ENCODE peak calls at places on chromosome 5, in seven cellular contexts. P is tibial artery; W is A549; M is mesendoderm; Z is colonic mucosa; Q is naive thymus-derived CD4-positive, alpha-beta T cell; R is AG04450. U is an unnamed sample.

GRCh38 chr5:10652151-10652550 is 88.3 kb downstream of the ANKRD33B start:
- DNase-seq in W (no peak), Q (no peak), M (peak), P (no peak), R (no peak), Z (no peak), U (no peak)

GRCh38 chr5:111384220-111384619 is 128.1 kb downstream of the STARD4 start:
- DNase-seq in M (peak), Z (no peak), Q (no peak), R (no peak), P (no peak), W (no peak), U (no peak)

GRCh38 chr5:177086918-177087706 is 397 bp downstream of the FGFR4 start:
- DNase-seq in M (peak), Z (peak), P (no peak), W (peak), Q (peak), R (no peak), U (peak)

GRCh38 chr5:167485395-167485794 is 806.0 kb upstream of the WWC1 start:
- DNase-seq in W (no peak), Q (no peak), P (no peak), R (no peak), Z (no peak), M (no peak), U (no peak)

GRCh38 chr5:157263586-157264090 is 2.3 kb upstream of the CYFIP2 start:
- DNase-seq in R (no peak), P (no peak), W (no peak), Q (no peak), Z (no peak), M (no peak), U (no peak)

GRCh38 chr5:43661102-43661501 is 58.1 kb downstream of the NNT start:
- DNase-seq in W (peak), M (peak), R (no peak), Z (no peak), Q (no peak), P (no peak), U (peak)

GRCh38 chr5:179265529-179266290 is 79.6 kb downstream of the ADAMTS2 start:
- DNase-seq in M (peak), Z (peak), P (peak), Q (peak), W (no peak), R (peak), U (no peak)

GRCh38 chr5:140801494-140801841 is 611 bp downstream of the PCDHA3 start:
- DNase-seq in Z (no peak), M (no peak), R (no peak), P (no peak), Q (no peak), W (peak), U (no peak)

GRCh38 chr5:159184858-159185381 is 24.4 kb downstream of the RNF145 start:
- DNase-seq in Q (no peak), P (no peak), W (peak), Z (no peak), M (peak), R (peak), U (no peak)

GRCh38 chr5:125316913-125317545 is 570.6 kb upstream of the ZNF608 start:
- DNase-seq in Z (no peak), P (no peak), W (peak), Q (no peak), R (no peak), M (peak), U (no peak)

GRCh38 chr5:44774279-44774880 is 34.4 kb upstream of the MRPS30 start:
- DNase-seq in M (peak), P (no peak), Q (no peak), W (peak), Z (no peak), R (peak), U (peak)

DNA sequence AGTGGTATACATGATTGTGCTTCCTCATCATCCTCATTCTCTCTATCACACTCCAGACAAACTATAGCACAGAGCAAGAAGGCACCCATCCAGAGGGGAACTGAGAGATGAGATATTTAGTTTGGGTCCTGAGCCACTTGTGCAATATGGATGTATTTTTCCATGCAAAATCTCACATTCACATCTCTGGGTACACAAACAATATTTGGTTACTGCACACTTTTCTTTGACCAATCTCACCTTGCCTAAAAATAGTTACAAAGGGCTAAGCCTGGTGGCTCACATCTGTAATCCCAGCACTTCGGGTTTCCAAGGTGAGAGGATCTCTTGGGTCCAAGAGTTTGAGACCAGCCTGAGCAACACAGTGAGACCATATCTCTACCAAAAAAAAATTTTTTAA is 120.3 kb downstream of the SIL1 start:
- DNase-seq in M (no peak), Q (no peak), R (no peak), Z (no peak), W (no peak), P (no peak), U (no peak)
- H3K4me3 ChIP-seq in M (no peak), Q (no peak), R (no peak), Z (no peak), W (no peak), P (no peak), U (no peak)

GRCh38 chr5:115459844-115460243 is 84.7 kb downstream of the FEM1C start:
- DNase-seq in Z (no peak), P (no peak), Q (no peak), W (no peak), M (no peak), R (no peak), U (no peak)
- H3K4me3 ChIP-seq in Z (no peak), P (no peak), Q (no peak), W (no peak), M (no peak), R (no peak), U (no peak)

GRCh38 chr5:82938901-82939300 is 138.3 kb downstream of the TMEM167A start:
- DNase-seq in P (no peak), Q (no peak), W (no peak), Z (no peak), R (no peak), M (no peak), U (no peak)
- H3K4me3 ChIP-seq in P (no peak), Q (no peak), W (no peak), Z (no peak), R (no peak), M (no peak), U (no peak)

GRCh38 chr5:146345578-146346366 is 7.1 kb downstream of the POU4F3 start:
- DNase-seq in R (no peak), M (peak), Q (no peak), P (no peak), W (no peak), Z (no peak), U (no peak)
- H3K4me3 ChIP-seq in R (no peak), M (peak), Q (no peak), P (no peak), W (no peak), Z (no peak), U (no peak)